ENCODE peak calls at places on chromosome 21, in five cellular contexts. X is AG10803, V is HFF-Myc, O is esophagus muscularis mucosa, H is ovary. D is an unnamed sample.

GRCh38 chr21:24272527-24272938 is 1334.7 kb downstream of the MRPL39 start:
- DNase-seq in X (no peak), V (no peak), O (no peak), H (no peak), D (no peak)

GRCh38 chr21:37373539-37373938 is 7.0 kb downstream of the DYRK1A start:
- DNase-seq in X (no peak), V (no peak), O (no peak), H (no peak), D (peak)

GRCh38 chr21:23812485-23812884 is 1794.8 kb downstream of the MRPL39 start:
- DNase-seq in X (no peak), V (no peak), O (no peak), H (no peak), D (no peak)

GRCh38 chr21:44800971-44801467 is 601 bp downstream of the UBE2G2 start:
- DNase-seq in X (peak), V (no peak), O (no peak), H (no peak), D (peak)

GRCh38 chr21:37207441-37208009 is 59.6 kb downstream of the VPS26C start:
- DNase-seq in X (peak), V (no peak), O (no peak), H (no peak), D (no peak)

GRCh38 chr21:43893536-43894205 is 28.6 kb downstream of the AGPAT3 start:
- DNase-seq in X (no peak), V (no peak), O (no peak), H (no peak), D (no peak)

GRCh38 chr21:40425981-40426380 is 421.0 kb downstream of the DSCAM start:
- DNase-seq in X (no peak), V (no peak), O (no peak), H (no peak), D (no peak)

GRCh38 chr21:25572895-25573310 is 34.4 kb downstream of the MRPL39 start:
- DNase-seq in X (no peak), V (no peak), O (no peak), H (no peak), D (peak)

GRCh38 chr21:43834146-43834905 is 30.7 kb upstream of the AGPAT3 start:
- DNase-seq in X (no peak), V (no peak), O (no peak), H (no peak), D (no peak)

GRCh38 chr21:38493549-38494253 is 4.6 kb downstream of the ERG start:
- DNase-seq in X (no peak), V (no peak), O (peak), H (no peak), D (no peak)

GRCh38 chr21:44758781-44759627 is 42.6 kb downstream of the UBE2G2 start:
- DNase-seq in X (no peak), V (no peak), O (no peak), H (no peak), D (no peak)

GRCh38 chr21:16468191-16468590 is 738.4 kb downstream of the USP25 start:
- DNase-seq in X (no peak), V (no peak), O (no peak), H (no peak), D (no peak)

GRCh38 chr21:39523398-39523797 is 71.6 kb downstream of the SH3BGR start:
- DNase-seq in X (no peak), V (no peak), O (no peak), H (no peak), D (no peak)

GRCh38 chr21:46661211-46661625 is 25.7 kb downstream of the PRMT2 start:
- DNase-seq in X (peak), V (peak), O (no peak), H (peak), D (peak)

GRCh38 chr21:16976132-16976666 is 536.6 kb upstream of the CXADR start:
- DNase-seq in X (no peak), V (no peak), O (no peak), H (no peak), D (peak)

GRCh38 chr21:41802684-41803083 is 35.8 kb upstream of the RIPK4 start:
- DNase-seq in X (peak), V (no peak), O (no peak), H (peak), D (peak)

GRCh38 chr21:43768868-43769167 is 7.3 kb downstream of the CSTB start:
- DNase-seq in X (no peak), V (no peak), O (no peak), H (no peak), D (no peak)

GRCh38 chr21:45983981-45984551 is 2.5 kb downstream of the COL6A1 start:
- DNase-seq in X (peak), V (no peak), O (no peak), H (peak), D (no peak)

GRCh38 chr21:34878940-34879339 is 170.2 kb downstream of the RUNX1 start:
- DNase-seq in X (no peak), V (no peak), O (no peak), H (no peak), D (no peak)

GRCh38 chr21:29144736-29145353 is 14.4 kb downstream of the MAP3K7CL start:
- DNase-seq in X (peak), V (no peak), O (no peak), H (no peak), D (no peak)

GRCh38 chr21:43767498-43767979 is 8.6 kb downstream of the CSTB start:
- DNase-seq in X (no peak), V (no peak), O (no peak), H (no peak), D (no peak)

GRCh38 chr21:36092676-36093075 is 22.9 kb downstream of the CBR1 start:
- DNase-seq in X (no peak), V (no peak), O (no peak), H (no peak), D (no peak)

GRCh38 chr21:14533555-14534400 is 12.3 kb downstream of the SAMSN1 start:
- DNase-seq in X (peak), V (no peak), O (no peak), H (no peak), D (peak)

GRCh38 chr21:29078884-29079765 is 5.7 kb upstream of the CCT8 start:
- DNase-seq in X (no peak), V (no peak), O (no peak), H (no peak), D (peak)

GRCh38 chr21:33026878-33027400 is 1.2 kb downstream of the OLIG2 start:
- DNase-seq in X (no peak), V (no peak), O (no peak), H (no peak), D (no peak)

GRCh38 chr21:42687796-42688195 is 34.4 kb downstream of the PDE9A start:
- DNase-seq in X (no peak), V (no peak), O (no peak), H (no peak), D (no peak)

GRCh38 chr21:39612233-39613028 is at the start of gene B3GALT5:
- DNase-seq in X (peak), V (no peak), O (peak), H (no peak), D (peak)

GRCh38 chr21:36698160-36699025 is 522 bp upstream of the SIM2 start:
- DNase-seq in X (peak), V (no peak), O (no peak), H (no peak), D (no peak)

GRCh38 chr21:25563399-25564116 is 43.7 kb downstream of the MRPL39 start:
- DNase-seq in X (peak), V (no peak), O (no peak), H (no peak), D (peak)

GRCh38 chr21:22791986-22792560 is 1793.9 kb downstream of the NCAM2 start:
- DNase-seq in X (peak), V (peak), O (no peak), H (no peak), D (peak)

GRCh38 chr21:26732442-26733221 is 112.6 kb downstream of the ADAMTS1 start:
- DNase-seq in X (peak), V (no peak), O (no peak), H (peak), D (peak)

D was measured in astrocyte of the spinal cord.